ENCODE peak calls at places on chromosomes 16 and 17, in ten cellular contexts. One of them, this sample, is unnamed. For H3K4me1, the result is how much of the 10 kb centered on the place peaks cover.

GRCh38 chr17:1919206-1919605 is 89.4 kb downstream of the RPA1 start:
- DNase-seq in sigmoid colon: no peak
- DNase-seq in psoas muscle: no peak
- DNase-seq in IMR-90: no peak
- DNase-seq in cardiac muscle cell: no peak
- DNase-seq in left ventricle myocardium inferior: no peak
- DNase-seq in A549: no peak
- DNase-seq in pancreas: no peak
- DNase-seq in fibroblast of lung: no peak
- DNase-seq in CD8-positive, alpha-beta T cell: no peak
- DNase-seq in this sample: no peak

GRCh38 chr17:31392002-31392855 is 754 bp downstream of the RAB11FIP4 start:
- DNase-seq in sigmoid colon: no peak
- DNase-seq in psoas muscle: no peak
- DNase-seq in IMR-90: no peak
- DNase-seq in cardiac muscle cell: no peak
- DNase-seq in left ventricle myocardium inferior: no peak
- DNase-seq in A549: no peak
- DNase-seq in pancreas: no peak
- DNase-seq in fibroblast of lung: no peak
- DNase-seq in CD8-positive, alpha-beta T cell: no peak
- DNase-seq in this sample: no peak

GRCh38 chr16:28064706-28065249 is 1.3 kb upstream of the GSG1L start:
- DNase-seq in sigmoid colon: no peak
- DNase-seq in psoas muscle: no peak
- DNase-seq in IMR-90: no peak
- DNase-seq in cardiac muscle cell: no peak
- DNase-seq in left ventricle myocardium inferior: no peak
- DNase-seq in A549: no peak
- DNase-seq in pancreas: no peak
- DNase-seq in fibroblast of lung: no peak
- DNase-seq in CD8-positive, alpha-beta T cell: no peak
- DNase-seq in this sample: no peak

GRCh38 chr17:57986841-57987581 is 1.0 kb downstream of the VEZF1 start:
- DNase-seq in sigmoid colon: peak
- DNase-seq in psoas muscle: peak
- DNase-seq in IMR-90: peak
- DNase-seq in cardiac muscle cell: peak
- DNase-seq in left ventricle myocardium inferior: peak
- DNase-seq in A549: peak
- DNase-seq in pancreas: peak
- DNase-seq in fibroblast of lung: peak
- DNase-seq in CD8-positive, alpha-beta T cell: peak
- DNase-seq in this sample: peak

GRCh38 chr17:46147167-46147749 is 46.0 kb downstream of the KANSL1 start:
- DNase-seq in sigmoid colon: no peak
- DNase-seq in psoas muscle: no peak
- DNase-seq in IMR-90: no peak
- DNase-seq in cardiac muscle cell: no peak
- DNase-seq in left ventricle myocardium inferior: no peak
- DNase-seq in A549: no peak
- DNase-seq in pancreas: no peak
- DNase-seq in fibroblast of lung: no peak
- DNase-seq in CD8-positive, alpha-beta T cell: no peak
- DNase-seq in this sample: no peak

GRCh38 chr16:1316033-1316405 is 6.6 kb downstream of the UBE2I start:
- DNase-seq in sigmoid colon: no peak
- DNase-seq in psoas muscle: no peak
- DNase-seq in IMR-90: no peak
- DNase-seq in cardiac muscle cell: no peak
- DNase-seq in left ventricle myocardium inferior: no peak
- DNase-seq in A549: no peak
- DNase-seq in pancreas: no peak
- DNase-seq in fibroblast of lung: no peak
- DNase-seq in CD8-positive, alpha-beta T cell: no peak
- DNase-seq in this sample: no peak

GRCh38 chr16:13262270-13263090 is 361.1 kb downstream of the SHISA9 start:
- DNase-seq in sigmoid colon: no peak
- DNase-seq in psoas muscle: no peak
- DNase-seq in IMR-90: no peak
- DNase-seq in cardiac muscle cell: no peak
- DNase-seq in left ventricle myocardium inferior: no peak
- DNase-seq in A549: no peak
- DNase-seq in pancreas: no peak
- DNase-seq in fibroblast of lung: no peak
- DNase-seq in CD8-positive, alpha-beta T cell: no peak
- DNase-seq in this sample: no peak

GRCh38 chr16:69761983-69762842 is at the start of gene WWP2:
- DNase-seq in sigmoid colon: peak
- DNase-seq in psoas muscle: peak
- DNase-seq in IMR-90: peak
- DNase-seq in cardiac muscle cell: peak
- DNase-seq in left ventricle myocardium inferior: peak
- DNase-seq in A549: peak
- DNase-seq in pancreas: peak
- DNase-seq in fibroblast of lung: peak
- DNase-seq in CD8-positive, alpha-beta T cell: peak
- DNase-seq in this sample: peak

GRCh38 chr16:14569213-14569612 is 60.8 kb downstream of the PARN start:
- DNase-seq in sigmoid colon: no peak
- DNase-seq in psoas muscle: no peak
- DNase-seq in IMR-90: no peak
- DNase-seq in cardiac muscle cell: no peak
- DNase-seq in left ventricle myocardium inferior: no peak
- DNase-seq in A549: no peak
- DNase-seq in pancreas: no peak
- DNase-seq in fibroblast of lung: no peak
- DNase-seq in CD8-positive, alpha-beta T cell: no peak
- DNase-seq in this sample: no peak

GRCh38 chr16:72664122-72664479 is 383.8 kb downstream of the ZFHX3 start:
- DNase-seq in sigmoid colon: no peak
- DNase-seq in psoas muscle: no peak
- DNase-seq in IMR-90: peak
- DNase-seq in cardiac muscle cell: no peak
- DNase-seq in left ventricle myocardium inferior: no peak
- DNase-seq in A549: peak
- DNase-seq in pancreas: no peak
- DNase-seq in fibroblast of lung: no peak
- DNase-seq in CD8-positive, alpha-beta T cell: no peak
- DNase-seq in this sample: no peak

GRCh38 chr16:56673916-56674315 is 4.3 kb downstream of the MT1H start:
- DNase-seq in sigmoid colon: no peak
- DNase-seq in psoas muscle: peak
- DNase-seq in IMR-90: peak
- DNase-seq in cardiac muscle cell: peak
- DNase-seq in left ventricle myocardium inferior: no peak
- DNase-seq in A549: no peak
- DNase-seq in pancreas: no peak
- DNase-seq in fibroblast of lung: peak
- DNase-seq in CD8-positive, alpha-beta T cell: no peak
- DNase-seq in this sample: peak

GRCh38 chr16:4071686-4072561 is 44.3 kb downstream of the ADCY9 start:
- DNase-seq in sigmoid colon: peak
- DNase-seq in psoas muscle: no peak
- DNase-seq in IMR-90: no peak
- DNase-seq in cardiac muscle cell: no peak
- DNase-seq in left ventricle myocardium inferior: no peak
- DNase-seq in A549: no peak
- DNase-seq in pancreas: no peak
- DNase-seq in fibroblast of lung: no peak
- DNase-seq in CD8-positive, alpha-beta T cell: no peak
- DNase-seq in this sample: no peak

GRCh38 chr16:4064950-4065352 is 51.3 kb downstream of the ADCY9 start:
- DNase-seq in sigmoid colon: peak
- DNase-seq in psoas muscle: no peak
- DNase-seq in IMR-90: no peak
- DNase-seq in cardiac muscle cell: no peak
- DNase-seq in left ventricle myocardium inferior: no peak
- DNase-seq in A549: no peak
- DNase-seq in pancreas: no peak
- DNase-seq in fibroblast of lung: no peak
- DNase-seq in CD8-positive, alpha-beta T cell: peak
- DNase-seq in this sample: no peak

GRCh38 chr16:4070936-4071335 is 45.3 kb downstream of the ADCY9 start:
- DNase-seq in sigmoid colon: peak
- DNase-seq in psoas muscle: no peak
- DNase-seq in IMR-90: no peak
- DNase-seq in cardiac muscle cell: no peak
- DNase-seq in left ventricle myocardium inferior: no peak
- DNase-seq in A549: no peak
- DNase-seq in pancreas: no peak
- DNase-seq in fibroblast of lung: no peak
- DNase-seq in CD8-positive, alpha-beta T cell: no peak
- DNase-seq in this sample: no peak

GRCh38 chr16:4062212-4062802 is 53.9 kb downstream of the ADCY9 start:
- DNase-seq in sigmoid colon: no peak
- DNase-seq in psoas muscle: no peak
- DNase-seq in IMR-90: no peak
- DNase-seq in cardiac muscle cell: no peak
- DNase-seq in left ventricle myocardium inferior: no peak
- DNase-seq in A549: no peak
- DNase-seq in pancreas: no peak
- DNase-seq in fibroblast of lung: no peak
- DNase-seq in CD8-positive, alpha-beta T cell: no peak
- DNase-seq in this sample: no peak

GRCh38 chr16:4067262-4068001 is 48.8 kb downstream of the ADCY9 start:
- DNase-seq in sigmoid colon: peak
- DNase-seq in psoas muscle: no peak
- DNase-seq in IMR-90: peak
- DNase-seq in cardiac muscle cell: no peak
- DNase-seq in left ventricle myocardium inferior: no peak
- DNase-seq in A549: no peak
- DNase-seq in pancreas: no peak
- DNase-seq in fibroblast of lung: no peak
- DNase-seq in CD8-positive, alpha-beta T cell: no peak
- DNase-seq in this sample: no peak
- TF ChIP-seq CTCF in sigmoid colon: no peak
- TF ChIP-seq CTCF in psoas muscle: no peak
- TF ChIP-seq CTCF in IMR-90: no peak
- TF ChIP-seq CTCF in cardiac muscle cell: no peak
- TF ChIP-seq CTCF in left ventricle myocardium inferior: no peak
- TF ChIP-seq CTCF in A549: no peak
- TF ChIP-seq CTCF in pancreas: no peak
- TF ChIP-seq CTCF in fibroblast of lung: no peak
- TF ChIP-seq CTCF in CD8-positive, alpha-beta T cell: no peak
- TF ChIP-seq CTCF in this sample: no peak

GRCh38 chr16:87707097-87707496 is 58.7 kb downstream of the KLHDC4 start:
- DNase-seq in sigmoid colon: no peak
- DNase-seq in psoas muscle: no peak
- DNase-seq in IMR-90: no peak
- DNase-seq in cardiac muscle cell: no peak
- DNase-seq in left ventricle myocardium inferior: no peak
- DNase-seq in A549: no peak
- DNase-seq in pancreas: peak
- DNase-seq in fibroblast of lung: no peak
- DNase-seq in CD8-positive, alpha-beta T cell: no peak
- DNase-seq in this sample: no peak
- H3K4me1 ChIP-seq in sigmoid colon: under half
- H3K4me1 ChIP-seq in psoas muscle: under half
- H3K4me1 ChIP-seq in IMR-90: under half
- H3K4me1 ChIP-seq in cardiac muscle cell: under half
- H3K4me1 ChIP-seq in left ventricle myocardium inferior: under half
- H3K4me1 ChIP-seq in A549: under half
- H3K4me1 ChIP-seq in pancreas: under half
- H3K4me1 ChIP-seq in fibroblast of lung: under half
- H3K4me1 ChIP-seq in CD8-positive, alpha-beta T cell: under half
- H3K4me1 ChIP-seq in this sample: under half

DNA sequence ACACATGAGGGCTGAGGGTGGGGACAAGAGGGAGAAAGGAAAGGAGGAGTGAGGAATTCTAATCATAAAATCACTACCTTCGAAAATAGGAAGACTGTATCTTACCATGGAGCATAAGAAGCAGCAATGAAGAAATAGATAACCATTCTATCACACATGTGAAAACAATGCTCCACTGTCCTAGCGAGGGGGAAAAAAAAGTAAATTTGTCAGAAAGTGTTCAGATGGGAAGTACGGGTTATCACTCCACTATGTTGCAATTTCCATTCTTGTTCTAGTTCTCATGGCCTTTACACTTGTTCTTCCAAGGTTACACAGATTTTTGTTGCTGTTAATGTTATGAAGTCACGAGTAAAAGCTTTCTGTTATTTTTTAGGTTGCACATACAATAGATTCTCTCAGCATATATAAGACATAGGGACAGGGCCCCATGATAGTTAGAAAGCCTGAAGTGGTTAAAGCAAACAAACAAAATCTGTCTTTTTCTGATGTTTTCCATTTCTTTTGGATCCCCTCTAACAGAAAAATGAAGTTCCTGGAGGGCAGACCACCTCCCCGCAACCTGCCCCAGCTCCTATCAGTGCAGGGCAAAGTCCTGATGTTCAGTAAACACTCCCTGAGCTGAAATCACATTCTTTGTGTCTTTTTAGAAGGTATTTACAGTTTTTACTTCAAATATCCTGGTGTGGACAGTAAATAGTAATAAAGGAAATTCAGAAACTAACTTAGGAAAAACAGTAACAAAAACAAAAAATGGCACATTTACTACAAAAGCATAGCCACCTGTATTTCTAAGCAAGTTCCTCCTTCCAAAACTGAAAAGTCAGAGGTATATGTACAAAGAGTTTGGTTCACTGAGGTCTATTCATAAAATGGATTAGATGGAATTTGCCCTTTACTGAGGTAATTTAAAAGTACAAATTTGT is 13.7 kb downstream of the MMD start:
- DNase-seq in sigmoid colon: no peak
- DNase-seq in psoas muscle: no peak
- DNase-seq in IMR-90: no peak
- DNase-seq in cardiac muscle cell: no peak
- DNase-seq in left ventricle myocardium inferior: no peak
- DNase-seq in A549: no peak
- DNase-seq in pancreas: no peak
- DNase-seq in fibroblast of lung: no peak
- DNase-seq in CD8-positive, alpha-beta T cell: no peak
- DNase-seq in this sample: no peak
- TF ChIP-seq CTCF in sigmoid colon: no peak
- TF ChIP-seq CTCF in psoas muscle: no peak
- TF ChIP-seq CTCF in IMR-90: no peak
- TF ChIP-seq CTCF in cardiac muscle cell: no peak
- TF ChIP-seq CTCF in left ventricle myocardium inferior: no peak
- TF ChIP-seq CTCF in A549: no peak
- TF ChIP-seq CTCF in pancreas: no peak
- TF ChIP-seq CTCF in fibroblast of lung: no peak
- TF ChIP-seq CTCF in CD8-positive, alpha-beta T cell: no peak
- TF ChIP-seq CTCF in this sample: no peak

GRCh38 chr16:82119405-82119804 is 50.6 kb downstream of the MPHOSPH6 start:
- DNase-seq in sigmoid colon: no peak
- DNase-seq in psoas muscle: no peak
- DNase-seq in IMR-90: no peak
- DNase-seq in cardiac muscle cell: no peak
- DNase-seq in left ventricle myocardium inferior: no peak
- DNase-seq in A549: no peak
- DNase-seq in pancreas: no peak
- DNase-seq in fibroblast of lung: no peak
- DNase-seq in CD8-positive, alpha-beta T cell: no peak
- DNase-seq in this sample: no peak

GRCh38 chr16:82124651-82125050 is 45.4 kb downstream of the MPHOSPH6 start:
- DNase-seq in sigmoid colon: no peak
- DNase-seq in psoas muscle: no peak
- DNase-seq in IMR-90: no peak
- DNase-seq in cardiac muscle cell: no peak
- DNase-seq in left ventricle myocardium inferior: no peak
- DNase-seq in A549: no peak
- DNase-seq in pancreas: no peak
- DNase-seq in fibroblast of lung: no peak
- DNase-seq in CD8-positive, alpha-beta T cell: no peak
- DNase-seq in this sample: no peak

GRCh38 chr16:82118749-82119148 is 51.3 kb downstream of the MPHOSPH6 start:
- DNase-seq in sigmoid colon: no peak
- DNase-seq in psoas muscle: no peak
- DNase-seq in IMR-90: no peak
- DNase-seq in cardiac muscle cell: no peak
- DNase-seq in left ventricle myocardium inferior: no peak
- DNase-seq in A549: no peak
- DNase-seq in pancreas: no peak
- DNase-seq in fibroblast of lung: no peak
- DNase-seq in CD8-positive, alpha-beta T cell: no peak
- DNase-seq in this sample: no peak
- H3K4me1 ChIP-seq in sigmoid colon: under half
- H3K4me1 ChIP-seq in psoas muscle: under half
- H3K4me1 ChIP-seq in IMR-90: under half
- H3K4me1 ChIP-seq in cardiac muscle cell: under half
- H3K4me1 ChIP-seq in left ventricle myocardium inferior: under half
- H3K4me1 ChIP-seq in A549: under half
- H3K4me1 ChIP-seq in pancreas: under half
- H3K4me1 ChIP-seq in fibroblast of lung: under half
- H3K4me1 ChIP-seq in CD8-positive, alpha-beta T cell: under half
- H3K4me1 ChIP-seq in this sample: under half

This sample was measured in K562.